ENCODE peak calls at places on chromosomes 1 and 21, in ten cellular contexts. M, I, N, X, V, B, L, S, E and W are unnamed samples.

GRCh38 chr1:41629136-41629535 is 144.7 kb upstream of the EDN2 start:
- DNase-seq in M (no peak), I (peak; percentile 63), N (no peak), X (no peak), V (no peak), B (no peak), L (no peak), S (no peak), E (no peak), W (no peak)

GRCh38 chr21:43975469-43976098 is 36.5 kb upstream of the TRAPPC10 start:
- DNase-seq in M (peak; percentile 59), I (peak; percentile 41), N (peak; percentile 87), X (peak; percentile 86), V (peak; percentile 8), B (peak; percentile 63), L (peak; percentile 86), S (peak; percentile 51), E (peak; percentile 76), W (peak; percentile 85)

GRCh38 chr1:225517697-225518096 is 89.9 kb upstream of the LBR start:
- DNase-seq in M (no peak), I (peak; percentile 7), N (no peak), X (no peak), V (no peak), B (no peak), L (no peak), S (no peak), E (no peak), W (no peak)

GRCh38 chr21:27423906-27424595 is 457.2 kb upstream of the ADAMTS5 start:
- DNase-seq in M (peak; percentile 39), I (peak; percentile 75), N (no peak), X (no peak), V (peak; percentile 16), B (no peak), L (no peak), S (peak; percentile 67), E (peak; percentile 73), W (no peak)

GRCh38 chr1:150572918-150573647 is 6.3 kb downstream of the MCL1 start:
- DNase-seq in M (no peak), I (no peak), N (no peak), X (peak; percentile 57), V (no peak), B (peak; percentile 53), L (no peak), S (no peak), E (peak; percentile 65), W (no peak)

GRCh38 chr1:9384751-9385245 is 92.1 kb downstream of the SPSB1 start:
- DNase-seq in M (no peak), I (no peak), N (peak; percentile 83), X (no peak), V (no peak), B (no peak), L (no peak), S (peak; percentile 41), E (no peak), W (peak; percentile 32)

GRCh38 chr1:48080343-48081255 is 83.4 kb upstream of the TRABD2B start:
- DNase-seq in M (no peak), I (no peak), N (no peak), X (no peak), V (no peak), B (no peak), L (no peak), S (no peak), E (no peak), W (no peak)

GRCh38 chr21:15751037-15751436 is 21.3 kb downstream of the USP25 start:
- DNase-seq in M (no peak), I (no peak), N (no peak), X (no peak), V (no peak), B (no peak), L (no peak), S (no peak), E (no peak), W (no peak)

GRCh38 chr1:153804112-153804511 is 28.9 kb downstream of the SLC27A3 start:
- DNase-seq in M (no peak), I (no peak), N (no peak), X (no peak), V (no peak), B (no peak), L (no peak), S (no peak), E (no peak), W (no peak)

GRCh38 chr1:221779771-221780170 is 37.9 kb upstream of the DUSP10 start:
- DNase-seq in M (no peak), I (no peak), N (no peak), X (no peak), V (no peak), B (no peak), L (no peak), S (no peak), E (no peak), W (no peak)

GRCh38 chr1:85502625-85503083 is 37.7 kb upstream of the DDAH1 start:
- DNase-seq in M (peak; percentile 84), I (peak; percentile 65), N (peak; percentile 45), X (peak; percentile 45), V (peak; percentile 59), B (peak; percentile 79), L (peak; percentile 81), S (peak; percentile 72), E (peak; percentile 90), W (peak; percentile 9)

GRCh38 chr1:194476872-194477271 is 1290.5 kb upstream of the B3GALT2 start:
- DNase-seq in M (no peak), I (peak; percentile 29), N (no peak), X (no peak), V (no peak), B (no peak), L (no peak), S (no peak), E (no peak), W (no peak)

GRCh38 chr1:85427358-85427757 is 37.6 kb downstream of the DDAH1 start:
- DNase-seq in M (no peak), I (no peak), N (no peak), X (no peak), V (no peak), B (no peak), L (no peak), S (no peak), E (no peak), W (no peak)

GRCh38 chr1:34341896-34342295 is 165.2 kb downstream of the C1orf94 start:
- DNase-seq in M (no peak), I (no peak), N (no peak), X (no peak), V (no peak), B (no peak), L (no peak), S (no peak), E (no peak), W (no peak)

GRCh38 chr1:34346128-34346527 is 169.4 kb downstream of the C1orf94 start:
- DNase-seq in M (no peak), I (no peak), N (no peak), X (no peak), V (no peak), B (no peak), L (no peak), S (no peak), E (no peak), W (no peak)

GRCh38 chr1:34342334-34342733 is 165.6 kb downstream of the C1orf94 start:
- DNase-seq in M (no peak), I (no peak), N (no peak), X (no peak), V (no peak), B (no peak), L (no peak), S (no peak), E (no peak), W (no peak)
- TF ChIP-seq CTCF in M (no peak), I (no peak), N (no peak), X (no peak), V (no peak), B (no peak), L (no peak), S (no peak), E (no peak), W (no peak)

GRCh38 chr1:147466543-147466942 is 74.8 kb upstream of the BCL9 start:
- DNase-seq in M (no peak), I (no peak), N (no peak), X (no peak), V (no peak), B (no peak), L (no peak), S (no peak), E (no peak), W (no peak)

DNA sequence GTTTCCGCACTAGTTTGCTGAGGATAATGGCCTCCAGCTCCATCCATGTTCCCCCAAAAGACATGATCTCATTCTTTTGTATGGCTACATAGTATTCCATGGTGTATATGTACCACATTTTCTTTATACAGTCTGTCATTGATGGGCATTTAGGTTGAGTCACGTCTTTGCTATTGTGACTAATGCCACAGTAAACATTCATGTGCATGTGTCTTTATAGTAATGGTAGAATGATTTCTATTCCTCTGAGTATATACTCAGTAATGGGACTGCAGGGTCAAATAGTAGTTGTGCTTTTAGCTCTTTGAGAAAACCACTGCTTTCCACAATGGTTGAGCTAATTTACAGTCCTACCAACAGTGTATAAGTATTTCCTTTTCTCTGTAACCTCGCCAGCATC is 78.3 kb upstream of the BCL9 start:
- DNase-seq in M (no peak), I (no peak), N (no peak), X (no peak), V (no peak), B (no peak), L (no peak), S (no peak), E (no peak), W (no peak)
- TF ChIP-seq CTCF in M (no peak), I (no peak), N (no peak), X (no peak), V (no peak), B (no peak), L (no peak), S (no peak), E (no peak), W (no peak)

GRCh38 chr1:20974069-20974468 is 187.0 kb upstream of the HP1BP3 start:
- DNase-seq in M (peak; percentile 34), I (peak; percentile 57), N (no peak), X (no peak), V (peak; percentile 34), B (no peak), L (no peak), S (no peak), E (no peak), W (no peak)
- TF ChIP-seq CTCF in M (no peak), I (no peak), N (no peak), X (no peak), V (no peak), B (no peak), L (no peak), S (no peak), E (no peak), W (no peak)

GRCh38 chr1:14871569-14871968 is 273.1 kb downstream of the KAZN start:
- DNase-seq in M (no peak), I (no peak), N (no peak), X (no peak), V (no peak), B (no peak), L (no peak), S (no peak), E (no peak), W (no peak)
- TF ChIP-seq CTCF in M (no peak), I (no peak), N (no peak), X (no peak), V (no peak), B (no peak), L (no peak), S (no peak), E (no peak), W (no peak)